ENCODE peak calls at places on chromosomes 2 and 18, in eight cellular contexts. M, I, W, R, F, C, O and B are unnamed samples.

GRCh38 chr2:42953216-42953615 is 160.8 kb upstream of the HAAO start:
- DNase-seq in F (no peak), I (no peak), W (no peak), M (no peak), R (no peak), C (no peak), O (no peak), B (no peak)

GRCh38 chr2:8550481-8550880 is 131.4 kb upstream of the ID2 start:
- DNase-seq in R (no peak), F (no peak), I (no peak), O (no peak), M (no peak), C (no peak), W (no peak), B (no peak)

GRCh38 chr18:11516988-11517630 is 92.3 kb upstream of the SLC35G4 start:
- DNase-seq in C (no peak), F (no peak), M (no peak), W (no peak), I (no peak), R (no peak), O (no peak), B (no peak)

GRCh38 chr2:29850794-29851193 is 70.6 kb downstream of the ALK start:
- DNase-seq in O (no peak), C (no peak), R (no peak), M (no peak), W (no peak), F (no peak), I (no peak), B (no peak)

GRCh38 chr2:226995625-226996041 is 159.8 kb downstream of the RHBDD1 start:
- DNase-seq in W (peak; percentile 99), M (no peak), R (no peak), F (no peak), O (no peak), C (no peak), I (no peak), B (no peak)

GRCh38 chr2:63628543-63628942 is 39.8 kb downstream of the MDH1 start:
- DNase-seq in W (no peak), C (no peak), O (no peak), M (no peak), R (no peak), F (no peak), I (no peak), B (no peak)

GRCh38 chr18:79614211-79615028 is 65.2 kb upstream of the CTDP1 start:
- DNase-seq in R (no peak), F (no peak), W (no peak), M (no peak), I (no peak), O (no peak), C (no peak), B (no peak)

GRCh38 chr2:207214446-207214845 is 48.7 kb upstream of the KLF7 start:
- DNase-seq in W (no peak), R (no peak), M (no peak), C (no peak), F (no peak), O (no peak), I (no peak), B (no peak)

GRCh38 chr18:73318732-73319479 is 451.1 kb upstream of the NETO1 start:
- DNase-seq in F (no peak), O (no peak), W (no peak), I (no peak), C (no peak), M (no peak), R (no peak), B (no peak)

GRCh38 chr18:22451796-22452195 is 34.1 kb upstream of the CTAGE1 start:
- DNase-seq in C (peak; percentile 32), M (no peak), W (no peak), O (no peak), F (no peak), I (no peak), R (peak; percentile 65), B (no peak)

GRCh38 chr2:172261292-172261691 is 158.6 kb upstream of the DLX2 start:
- DNase-seq in C (no peak), F (no peak), R (no peak), I (no peak), M (no peak), O (no peak), W (no peak), B (no peak)

GRCh38 chr18:7177131-7177744 is 53.7 kb upstream of the LRRC30 start:
- DNase-seq in R (peak; percentile 72), M (peak; percentile 45), F (peak; percentile 86), C (peak; percentile 72), W (no peak), I (peak; percentile 43), O (no peak), B (peak; percentile 15)

GRCh38 chr18:43161528-43161927 is 46.0 kb upstream of the RIT2 start:
- DNase-seq in F (no peak), R (no peak), O (no peak), C (no peak), M (no peak), I (no peak), W (no peak), B (no peak)

GRCh38 chr18:43533371-43533770 is 256.1 kb upstream of the SYT4 start:
- DNase-seq in I (no peak), O (no peak), F (no peak), W (no peak), M (no peak), C (no peak), R (no peak), B (no peak)

GRCh38 chr2:222297600-222297935 is 1.2 kb downstream of the PAX3 start:
- DNase-seq in O (no peak), W (no peak), I (no peak), C (no peak), R (peak; percentile 51), M (no peak), F (no peak), B (no peak)

GRCh38 chr2:222296311-222296736 is 2.5 kb downstream of the PAX3 start:
- DNase-seq in C (no peak), F (no peak), M (no peak), W (no peak), R (no peak), O (no peak), I (no peak), B (no peak)

GRCh38 chr2:222298311-222299150 is at the start of gene PAX3:
- DNase-seq in R (peak; percentile 73), F (peak; percentile 53), M (no peak), W (no peak), I (no peak), O (no peak), C (no peak), B (no peak)

GRCh38 chr2:222296911-222297599 is 1.7 kb downstream of the PAX3 start:
- DNase-seq in M (no peak), O (no peak), W (no peak), I (no peak), R (peak; percentile 28), F (no peak), C (no peak), B (no peak)

DNA sequence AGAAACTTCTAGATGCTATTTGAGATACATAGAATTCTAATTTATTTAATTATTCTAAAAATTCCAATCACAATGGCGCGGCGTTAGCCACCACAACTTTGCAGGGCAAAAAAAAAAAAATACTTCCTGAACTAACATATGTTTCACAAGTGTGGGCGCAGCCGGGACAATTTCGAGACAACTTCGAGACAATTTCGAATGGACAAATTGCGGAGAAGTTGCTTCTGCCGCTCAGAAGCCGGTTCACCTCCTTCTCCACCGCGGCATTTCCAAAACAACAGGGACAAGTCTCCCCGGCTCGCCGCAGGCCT is 843 bp downstream of the PAX3 start:
- DNase-seq in I (no peak), C (no peak), F (no peak), O (no peak), R (no peak), M (no peak), W (no peak), B (no peak)
- H3K4me1 ChIP-seq in I (peaks cover 6% of the 10 kb centered on the region), C (no peaks in the 10 kb centered on the region), F (peaks cover 2% of the 10 kb centered on the region), O (no peaks in the 10 kb centered on the region), R (peaks cover 78% of the 10 kb centered on the region), M (no peaks in the 10 kb centered on the region), W (no peaks in the 10 kb centered on the region), B (peaks cover 7% of the 10 kb centered on the region)

GRCh38 chr2:154620490-154620889 is 78.0 kb upstream of the KCNJ3 start:
- DNase-seq in M (no peak), W (no peak), F (no peak), C (no peak), O (no peak), R (peak; percentile 11), I (no peak), B (no peak)

DNA sequence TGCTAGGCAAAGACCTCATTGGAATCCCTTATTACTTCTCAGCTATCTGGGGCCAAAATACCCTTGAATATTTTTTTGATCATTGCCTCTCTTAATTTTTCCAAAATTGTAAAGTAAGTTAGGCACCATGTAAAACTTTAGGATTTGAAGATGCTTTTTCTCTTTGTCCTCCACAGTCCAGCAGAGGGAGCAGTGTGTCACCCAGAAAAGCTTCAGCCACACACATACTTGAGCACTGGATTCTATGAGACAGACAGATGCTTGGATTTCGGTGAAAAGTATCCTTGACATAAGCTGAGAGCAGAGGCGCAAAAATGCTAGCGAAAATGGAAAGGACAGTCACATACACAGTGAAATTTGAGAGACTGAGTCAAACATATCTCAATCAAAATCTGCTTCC is 74.7 kb upstream of the KCNJ3 start:
- DNase-seq in W (peak; percentile 56), M (peak; percentile 42), F (peak; percentile 32), I (peak; percentile 1), O (no peak), R (peak; percentile 74), C (no peak), B (peak; percentile 20)
- TF ChIP-seq REST in W (no peak), M (no peak), F (no peak), I (no peak), O (no peak), R (no peak), C (no peak), B (no peak)

GRCh38 chr18:10041180-10041579 is 127.4 kb downstream of the VAPA start:
- DNase-seq in O (no peak), I (no peak), F (no peak), W (no peak), M (no peak), R (no peak), C (no peak), B (no peak)
- H3K4me3 ChIP-seq in O (no peak overlapping the region), I (no peak overlapping the region), F (no peak overlapping the region), W (no peak overlapping the region), M (no peak overlapping the region), R (no peak overlapping the region), C (no peak overlapping the region), B (no peak overlapping the region)

GRCh38 chr18:55401638-55402191 is 186.3 kb downstream of the TCF4 start:
- DNase-seq in F (no peak), W (no peak), M (peak; percentile 2), I (no peak), C (no peak), O (no peak), R (peak; percentile 86), B (no peak)

GRCh38 chr18:55403555-55403954 is 184.4 kb downstream of the TCF4 start:
- DNase-seq in R (no peak), C (no peak), W (no peak), F (no peak), M (no peak), O (no peak), I (no peak), B (no peak)

GRCh38 chr18:55401275-55401620 is 186.7 kb downstream of the TCF4 start:
- DNase-seq in R (no peak), I (no peak), C (no peak), F (no peak), M (no peak), O (no peak), W (no peak), B (no peak)

GRCh38 chr18:55404136-55404810 is 183.7 kb downstream of the TCF4 start:
- DNase-seq in R (no peak), W (no peak), F (no peak), I (no peak), C (no peak), M (no peak), O (no peak), B (no peak)

GRCh38 chr18:55402731-55403405 is 185.1 kb downstream of the TCF4 start:
- DNase-seq in O (no peak), F (no peak), C (no peak), I (no peak), M (no peak), R (no peak), W (no peak), B (no peak)
- H3K4me1 ChIP-seq in O (no peaks in the 10 kb centered on the region), F (peaks cover 51% of the 10 kb centered on the region), C (no peaks in the 10 kb centered on the region), I (peaks cover 24% of the 10 kb centered on the region), M (no peaks in the 10 kb centered on the region), R (peaks cover 82% of the 10 kb centered on the region), W (no peaks in the 10 kb centered on the region), B (peaks cover 9% of the 10 kb centered on the region)